ENCODE peak calls at places on chromosomes 12 and 14, in ten cellular contexts. L is right lobe of liver; O is naive thymus-derived CD4-positive, alpha-beta T cell; N is breast epithelium; R is esophagus squamous epithelium; K is ovary; Q is colonic mucosa; E is body of pancreas; S is pancreas; X is Peyer's patch. D is an unnamed sample.

GRCh38 chr12:39905152-39905551 is 200.7 kb downstream of the SLC2A13 start:
- DNase-seq in Q (peak; percentile 34), E (peak; percentile 30), N (peak; percentile 71), X (no peak), L (no peak), S (no peak), O (no peak), R (no peak), K (peak; percentile 44), D (no peak)

GRCh38 chr12:94596596-94596995 is 53.8 kb downstream of the TMCC3 start:
- DNase-seq in K (no peak), O (no peak), X (no peak), Q (no peak), N (no peak), S (no peak), E (peak; percentile 25), L (no peak), R (no peak), D (no peak)

GRCh38 chr14:101404426-101405170 is 156.7 kb upstream of the DIO3 start:
- DNase-seq in R (no peak), X (no peak), Q (no peak), O (no peak), K (no peak), E (no peak), L (no peak), S (no peak), N (no peak), D (no peak)

GRCh38 chr12:123070267-123071081 is 80.4 kb downstream of the PITPNM2 start:
- DNase-seq in Q (no peak), E (no peak), K (no peak), L (no peak), R (no peak), N (no peak), S (no peak), O (no peak), X (no peak), D (no peak)

GRCh38 chr12:72010365-72010764 is 71.7 kb downstream of the TPH2 start:
- DNase-seq in X (no peak), K (no peak), S (no peak), N (no peak), Q (no peak), R (no peak), O (no peak), E (no peak), L (no peak), D (no peak)

GRCh38 chr12:47882796-47883546 is 21.8 kb downstream of the VDR start:
- DNase-seq in Q (peak; percentile 75), L (no peak), K (no peak), X (no peak), R (no peak), N (no peak), S (no peak), E (peak; percentile 31), O (peak; percentile 60), D (peak; percentile 60)

GRCh38 chr14:90039253-90040010 is 22.4 kb upstream of the KCNK13 start:
- DNase-seq in S (no peak), Q (no peak), R (no peak), K (no peak), X (no peak), N (no peak), O (no peak), L (no peak), E (no peak), D (no peak)

GRCh38 chr12:26255893-26256645 is 60.7 kb downstream of the SSPN start:
- DNase-seq in X (no peak), K (no peak), N (no peak), R (no peak), E (no peak), L (no peak), Q (no peak), S (no peak), O (no peak), D (no peak)

GRCh38 chr14:73724696-73725095 is 10.5 kb upstream of the PNMA1 start:
- DNase-seq in R (no peak), N (no peak), X (no peak), O (no peak), E (no peak), S (no peak), Q (no peak), L (no peak), K (no peak), D (no peak)

GRCh38 chr14:73722581-73722980 is 8.4 kb upstream of the PNMA1 start:
- DNase-seq in S (no peak), X (no peak), Q (no peak), L (no peak), R (no peak), K (no peak), O (no peak), N (no peak), E (no peak), D (no peak)

GRCh38 chr14:73725116-73726024 is 11.2 kb upstream of the PNMA1 start:
- DNase-seq in O (no peak), X (no peak), N (no peak), K (peak; percentile 51), R (no peak), S (no peak), E (no peak), Q (no peak), L (peak; percentile 37), D (no peak)

GRCh38 chr14:73723411-73723798 is 9.2 kb upstream of the PNMA1 start:
- DNase-seq in X (no peak), K (no peak), E (no peak), L (no peak), N (no peak), S (no peak), R (no peak), Q (no peak), O (no peak), D (no peak)

DNA sequence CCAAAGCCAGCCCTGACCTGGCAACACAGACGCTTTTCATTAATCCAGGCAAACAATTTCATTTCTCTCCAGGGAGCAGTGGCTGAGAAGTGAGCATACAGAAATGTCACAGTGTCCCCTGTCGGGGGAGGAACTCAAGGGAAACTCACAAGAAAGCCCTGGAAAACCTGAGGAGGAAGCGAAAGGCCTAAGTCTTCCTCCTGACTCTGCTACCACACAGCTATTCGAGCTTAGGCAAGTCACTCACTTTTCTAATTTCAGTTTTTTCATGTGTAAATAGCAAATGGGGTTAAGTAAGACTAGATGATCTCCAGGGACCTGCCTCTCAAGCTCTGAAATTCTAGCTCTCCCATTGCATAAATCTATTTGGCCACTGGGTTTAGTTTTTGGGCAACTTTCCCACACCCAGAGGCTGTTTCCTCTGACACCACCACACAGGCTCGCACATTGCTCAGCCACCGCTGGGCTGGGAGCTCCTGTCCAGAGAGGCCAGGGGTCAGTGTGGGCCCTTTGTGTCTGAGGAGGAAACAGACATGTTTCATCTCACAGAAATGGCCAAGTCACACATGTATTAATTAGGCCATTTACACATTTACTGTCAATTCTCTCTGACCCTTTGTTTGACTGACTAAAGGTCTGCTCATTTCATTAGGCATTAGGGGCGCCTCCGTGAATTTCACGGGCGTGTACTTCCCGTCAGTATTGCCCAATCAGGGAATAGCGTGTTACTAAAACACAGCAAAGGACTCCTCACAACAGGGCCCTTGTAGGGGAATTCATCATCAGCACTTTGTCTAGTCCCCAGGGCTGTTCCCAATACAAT is 9.8 kb upstream of the PNMA1 start:
- DNase-seq in K (peak; percentile 75), L (peak; percentile 88), X (no peak), O (no peak), S (no peak), R (no peak), E (peak; percentile 69), N (no peak), Q (peak; percentile 47), D (peak; percentile 78)
- H3K4me1 ChIP-seq in K (peaks cover 10% of the 10 kb centered on the region), L (peaks cover 66% of the 10 kb centered on the region), X (no peaks in the 10 kb centered on the region), O (peaks cover 5% of the 10 kb centered on the region), S (no peaks in the 10 kb centered on the region), R (peaks cover 9% of the 10 kb centered on the region), E (peaks cover 8% of the 10 kb centered on the region), N (peaks cover 6% of the 10 kb centered on the region), Q (peaks cover 8% of the 10 kb centered on the region), D (peaks cover 5% of the 10 kb centered on the region)

GRCh38 chr14:68686212-68686478 is 106.7 kb downstream of the ZFP36L1 start:
- DNase-seq in N (no peak), E (no peak), R (no peak), L (no peak), O (no peak), X (no peak), S (no peak), K (no peak), Q (no peak), D (no peak)
- H3K27ac ChIP-seq in N (peak overlapping the region; percentile 20), E (peak overlapping the region; percentile 27), R (peak overlapping the region; percentile 61), L (no peak overlapping the region), O (peak overlapping the region; percentile 25), X (peak overlapping the region; percentile 79), S (peak overlapping the region; percentile 23), K (no peak overlapping the region), Q (no peak overlapping the region), D (no peak overlapping the region)

GRCh38 chr14:24289649-24290283 is 9.8 kb downstream of the DHRS1 start:
- DNase-seq in X (no peak), R (no peak), L (no peak), O (no peak), Q (no peak), N (no peak), K (no peak), S (no peak), E (no peak), D (no peak)

GRCh38 chr14:24290746-24291145 is 8.8 kb downstream of the DHRS1 start:
- DNase-seq in O (no peak), S (no peak), K (no peak), X (no peak), R (no peak), N (no peak), E (no peak), Q (no peak), L (no peak), D (no peak)

GRCh38 chr14:24291446-24292117 is 8.0 kb downstream of the DHRS1 start:
- DNase-seq in X (no peak), E (no peak), L (no peak), K (no peak), Q (no peak), R (no peak), S (no peak), N (no peak), O (no peak), D (no peak)

GRCh38 chr14:24293525-24293924 is 6.1 kb downstream of the DHRS1 start:
- DNase-seq in S (no peak), X (no peak), L (no peak), Q (no peak), N (no peak), O (no peak), R (no peak), E (no peak), K (no peak), D (no peak)

GRCh38 chr14:24292118-24292807 is 7.3 kb downstream of the DHRS1 start:
- DNase-seq in X (no peak), L (no peak), E (no peak), Q (no peak), R (no peak), O (no peak), K (no peak), S (no peak), N (no peak), D (no peak)
- H3K36me3 ChIP-seq in X (peaks cover 68% of the 10 kb centered on the region), L (peaks cover 9% of the 10 kb centered on the region), E (no peaks in the 10 kb centered on the region), Q (peaks cover 8% of the 10 kb centered on the region), R (peaks cover 24% of the 10 kb centered on the region), O (peaks cover 13% of the 10 kb centered on the region), K (no peaks in the 10 kb centered on the region), S (peaks cover 8% of the 10 kb centered on the region), N (peaks cover 4% of the 10 kb centered on the region), D (peaks cover 7% of the 10 kb centered on the region)

DNA sequence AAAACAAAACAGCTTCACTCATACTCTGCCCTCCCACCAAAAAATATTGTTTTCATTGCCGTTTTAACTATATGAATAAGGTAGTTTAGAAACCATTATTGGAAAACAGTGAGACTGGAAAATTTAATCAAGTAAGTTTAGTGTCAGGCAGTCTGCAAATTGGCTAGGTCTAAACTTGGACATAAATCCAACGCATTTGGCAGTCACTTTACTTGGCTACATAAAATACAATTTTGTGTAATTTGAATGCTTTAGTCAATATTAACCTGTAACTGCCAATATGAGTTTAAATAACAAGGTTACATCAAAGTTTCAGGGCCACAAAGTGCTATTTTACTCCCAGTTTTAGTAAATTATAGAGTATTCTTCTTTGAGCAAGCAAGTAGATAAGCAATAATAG is 202.3 kb upstream of the SLC38A2 start:
- DNase-seq in R (no peak), S (no peak), O (no peak), Q (no peak), X (no peak), K (no peak), L (no peak), E (no peak), N (no peak), D (no peak)
- H3K4me1 ChIP-seq in R (peaks cover 3% of the 10 kb centered on the region), S (peaks cover 11% of the 10 kb centered on the region), O (no peaks in the 10 kb centered on the region), Q (no peaks in the 10 kb centered on the region), X (no peaks in the 10 kb centered on the region), K (no peaks in the 10 kb centered on the region), L (peaks cover 16% of the 10 kb centered on the region), E (peaks cover 6% of the 10 kb centered on the region), N (no peaks in the 10 kb centered on the region), D (no peaks in the 10 kb centered on the region)